ENCODE peak calls at places on chromosomes 1 and 21, in eight cellular contexts. A, E, C, T, Y, K, N and B are unnamed samples.

GRCh38 chr1:228073061-228073869 is 9.2 kb upstream of the ARF1 start:
- DNase-seq in C (no peak), E (peak), Y (no peak), N (no peak), A (no peak), K (no peak), T (no peak), B (no peak)

GRCh38 chr1:33140153-33141149 is 41.4 kb downstream of the TRIM62 start:
- DNase-seq in Y (no peak), N (no peak), E (no peak), K (peak), T (no peak), A (no peak), C (peak), B (no peak)

GRCh38 chr21:14452031-14452778 is 69.3 kb upstream of the HSPA13 start:
- DNase-seq in T (no peak), Y (no peak), A (no peak), E (no peak), N (peak), K (peak), C (no peak), B (no peak)

GRCh38 chr1:18907914-18908845 is 5.8 kb upstream of the ALDH4A1 start:
- DNase-seq in N (no peak), C (no peak), A (peak), K (no peak), E (no peak), Y (no peak), T (no peak), B (no peak)

GRCh38 chr1:170510163-170510562 is 21.8 kb upstream of the GORAB start:
- DNase-seq in C (peak), T (no peak), N (no peak), K (no peak), Y (no peak), A (no peak), E (no peak), B (no peak)

GRCh38 chr1:20047058-20047457 is 22.9 kb upstream of the PLA2G5 start:
- DNase-seq in E (no peak), T (no peak), Y (no peak), K (no peak), A (no peak), N (no peak), C (no peak), B (no peak)

GRCh38 chr1:89898150-89898549 is 77.3 kb downstream of the LRRC8D start:
- DNase-seq in C (no peak), A (no peak), E (no peak), Y (no peak), T (no peak), K (no peak), N (no peak), B (no peak)

GRCh38 chr1:45370575-45370974 is 30.3 kb upstream of the MUTYH start:
- DNase-seq in K (no peak), T (no peak), A (no peak), N (no peak), E (no peak), Y (no peak), C (no peak), B (no peak)

GRCh38 chr1:111242805-111243523 is 15.5 kb downstream of the CHI3L2 start:
- DNase-seq in N (no peak), E (no peak), T (peak), C (no peak), Y (no peak), A (no peak), K (no peak), B (no peak)

GRCh38 chr21:26732442-26733221 is 112.6 kb downstream of the ADAMTS1 start:
- DNase-seq in Y (no peak), N (no peak), A (no peak), C (peak), K (peak), E (no peak), T (no peak), B (no peak)

GRCh38 chr1:168512864-168513595 is 30.8 kb downstream of the XCL2 start:
- DNase-seq in K (no peak), E (no peak), A (no peak), N (no peak), Y (no peak), T (no peak), C (no peak), B (no peak)

GRCh38 chr1:226226601-226227000 is 3.1 kb downstream of the MIXL1 start:
- DNase-seq in A (no peak), C (no peak), N (no peak), Y (no peak), K (no peak), T (no peak), E (no peak), B (no peak)

GRCh38 chr1:21496886-21497285 is 12.3 kb upstream of the ALPL start:
- DNase-seq in T (no peak), A (no peak), E (peak), Y (no peak), N (no peak), K (no peak), C (no peak), B (no peak)

GRCh38 chr1:164581762-164582161 is 22.8 kb downstream of the PBX1 start:
- DNase-seq in C (no peak), A (no peak), N (no peak), E (no peak), T (no peak), Y (no peak), K (no peak), B (no peak)

GRCh38 chr1:159843459-159843858 is 16.8 kb downstream of the SLAMF8 start:
- DNase-seq in K (no peak), T (no peak), A (no peak), Y (no peak), E (no peak), N (no peak), C (peak), B (no peak)

GRCh38 chr21:26127918-26128317 is 42.7 kb downstream of the APP start:
- DNase-seq in C (peak), E (no peak), N (no peak), T (no peak), K (peak), A (no peak), Y (no peak), B (no peak)

GRCh38 chr1:30484668-30485067 is 238.7 kb downstream of the MATN1 start:
- DNase-seq in T (no peak), Y (no peak), E (no peak), A (no peak), K (no peak), N (no peak), C (no peak), B (no peak)

GRCh38 chr1:241701483-241702290 is 49.6 kb downstream of the WDR64 start:
- DNase-seq in C (no peak), E (no peak), N (no peak), Y (peak), K (no peak), A (no peak), T (no peak), B (no peak)

GRCh38 chr1:63601463-63601862 is 8.3 kb downstream of the PGM1 start:
- DNase-seq in Y (no peak), C (no peak), E (no peak), K (no peak), N (no peak), A (no peak), T (no peak), B (no peak)

GRCh38 chr1:54805981-54806381 is 4.9 kb upstream of the TTC22 start:
- DNase-seq in N (no peak), Y (no peak), K (no peak), E (peak), A (no peak), C (no peak), T (no peak), B (no peak)

GRCh38 chr1:11529330-11529729 is 50.4 kb downstream of the DISP3 start:
- DNase-seq in Y (no peak), A (no peak), E (peak), K (no peak), T (no peak), C (no peak), N (no peak), B (no peak)

GRCh38 chr21:16072692-16073091 is 342.9 kb downstream of the USP25 start:
- DNase-seq in E (no peak), A (no peak), T (no peak), C (peak), N (no peak), K (peak), Y (no peak), B (no peak)

GRCh38 chr1:3359346-3360157 is 94.9 kb upstream of the ARHGEF16 start:
- DNase-seq in Y (peak), E (no peak), A (no peak), N (no peak), C (no peak), T (no peak), K (no peak), B (no peak)

GRCh38 chr1:66315675-66316074 is 218.3 kb upstream of the SGIP1 start:
- DNase-seq in K (no peak), E (no peak), A (no peak), N (no peak), T (no peak), C (peak), Y (no peak), B (no peak)